ENCODE peak calls at places on chromosomes 3 and 15, in seven cellular contexts. Y, F, Q, W, E, P and G are unnamed samples.
A peak's percentile ranks its signal among the peaks of the same experiment; 100 is the strongest.

GRCh38 chr3:136068708-136069107 is 103.2 kb downstream of the PPP2R3A start:
- DNase-seq in Q (no peak), F (no peak), W (no peak), E (no peak), Y (no peak), P (no peak), G (no peak)

GRCh38 chr3:99950921-99951320 is 133.3 kb downstream of the CMSS1 start:
- DNase-seq in Y (no peak), Q (no peak), F (no peak), P (no peak), E (no peak), W (no peak), G (no peak)

GRCh38 chr3:57556459-57557087 is 499 bp downstream of the PDE12 start:
- DNase-seq in Y (no peak), W (no peak), F (peak; percentile 15), Q (peak; percentile 13), E (peak; percentile 50), P (no peak), G (peak; percentile 5)

GRCh38 chr3:5001805-5002173 is 22.6 kb downstream of the BHLHE40 start:
- DNase-seq in Y (no peak), W (no peak), Q (no peak), F (no peak), E (no peak), P (no peak), G (no peak)

GRCh38 chr3:122903171-122903570 is 108.3 kb downstream of the SLC49A4 start:
- DNase-seq in F (no peak), E (no peak), P (peak; percentile 64), Y (no peak), W (peak; percentile 59), Q (no peak), G (no peak)

GRCh38 chr3:110881069-110881468 is 190.5 kb upstream of the NECTIN3 start:
- DNase-seq in F (peak; percentile 7), Q (peak; percentile 96), W (peak; percentile 56), P (peak; percentile 50), Y (peak; percentile 33), E (peak; percentile 46), G (no peak)

GRCh38 chr3:135667061-135667460 is 298.5 kb upstream of the PPP2R3A start:
- DNase-seq in Q (no peak), F (no peak), W (no peak), Y (no peak), E (no peak), P (no peak), G (no peak)

GRCh38 chr15:55696221-55696620 is 46.7 kb downstream of the PRTG start:
- DNase-seq in E (no peak), W (no peak), Y (no peak), Q (no peak), P (no peak), F (no peak), G (no peak)

GRCh38 chr15:48806151-48806550 is 4.7 kb downstream of the CEP152 start:
- DNase-seq in Y (no peak), E (no peak), Q (no peak), P (peak; percentile 35), F (no peak), W (peak; percentile 40), G (no peak)

GRCh38 chr3:191085091-191085490 is 114.0 kb upstream of the OSTN start:
- DNase-seq in F (no peak), Q (no peak), Y (no peak), W (no peak), E (no peak), P (no peak), G (no peak)

GRCh38 chr3:128282392-128283196 is 129.3 kb downstream of the EEFSEC start:
- DNase-seq in P (peak; percentile 52), Y (no peak), E (no peak), W (peak; percentile 46), F (no peak), Q (no peak), G (no peak)

GRCh38 chr3:173921741-173922140 is 524.2 kb downstream of the NLGN1 start:
- DNase-seq in E (no peak), P (no peak), Q (no peak), F (no peak), W (no peak), Y (no peak), G (no peak)

GRCh38 chr3:160678447-160678846 is 1.5 kb downstream of the ARL14 start:
- DNase-seq in Q (no peak), P (no peak), Y (peak; percentile 11), W (no peak), E (peak; percentile 46), F (no peak), G (peak; percentile 26)

GRCh38 chr15:67097893-67098740 is 32.7 kb downstream of the SMAD3 start:
- DNase-seq in Q (peak; percentile 50), Y (no peak), W (no peak), P (no peak), F (no peak), E (no peak), G (peak; percentile 42)

DNA sequence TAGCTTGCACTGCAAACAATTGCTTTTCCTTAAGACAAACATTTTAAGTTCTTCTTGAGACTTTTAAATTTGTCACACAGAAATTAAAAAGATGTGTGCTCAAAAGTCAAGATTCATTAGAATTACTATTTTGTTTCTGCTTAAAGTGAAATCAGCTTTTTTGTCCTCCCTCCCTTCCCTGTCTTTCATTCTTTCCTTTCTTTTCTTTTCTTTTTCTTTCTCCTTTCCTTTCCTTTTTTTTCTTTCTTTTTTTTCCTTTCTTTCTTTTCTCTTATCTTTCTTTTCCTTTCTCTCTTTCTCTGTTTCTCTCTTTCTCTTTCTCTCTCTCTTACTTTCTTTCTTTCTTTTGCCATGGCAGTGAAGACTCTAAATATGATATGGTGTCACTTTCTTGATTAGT is 37.8 kb downstream of the FBXL2 start:
- DNase-seq in Y (no peak), Q (no peak), P (no peak), W (no peak), E (no peak), F (no peak), G (no peak)
- H3K4me2 ChIP-seq in Y (peak overlapping the region; percentile 50), Q (no peak overlapping the region), P (no peak overlapping the region), W (no peak overlapping the region), E (no peak overlapping the region), F (no peak overlapping the region), G (no peak overlapping the region)

DNA sequence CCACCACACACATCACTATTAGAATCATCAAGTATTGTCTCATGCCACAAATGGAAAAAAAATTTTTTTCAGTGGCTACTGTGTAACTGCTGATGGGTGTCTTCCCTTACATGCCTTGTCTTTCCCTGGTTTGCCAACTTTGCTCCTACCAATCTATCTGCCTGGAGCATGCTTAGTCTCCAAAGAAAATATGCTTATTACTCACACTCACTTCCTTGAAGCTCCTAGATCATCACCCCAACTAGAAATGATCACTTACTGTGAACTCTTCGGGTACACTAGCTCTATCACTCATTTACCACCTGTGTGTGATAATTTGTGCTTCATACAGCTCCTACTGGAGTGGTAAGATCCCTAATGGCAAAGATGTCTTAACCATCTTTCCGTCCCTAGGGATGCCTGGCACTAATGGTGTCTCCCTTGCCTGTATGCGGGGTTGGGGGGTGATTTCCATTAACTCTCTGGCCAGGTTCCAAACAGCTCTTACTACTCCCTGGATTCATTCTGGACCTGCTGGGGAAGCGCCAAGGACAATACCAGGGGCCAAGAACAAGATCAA is 799 bp downstream of the VPS33B start:
- DNase-seq in P (no peak), Q (no peak), Y (no peak), E (no peak), W (no peak), F (no peak), G (no peak)
- H3K4me2 ChIP-seq in P (peak overlapping the region; percentile 96), Q (peak overlapping the region; percentile 92), Y (peak overlapping the region; percentile 97), E (peak overlapping the region; percentile 83), W (peak overlapping the region; percentile 98), F (peak overlapping the region; percentile 64), G (peak overlapping the region; percentile 96)

GRCh38 chr3:101732240-101732641 is 7.8 kb downstream of the CEP97 start:
- DNase-seq in F (no peak), P (no peak), E (no peak), W (no peak), Y (no peak), Q (no peak), G (no peak)

GRCh38 chr3:101735833-101736232 is 11.4 kb downstream of the CEP97 start:
- DNase-seq in W (peak; percentile 41), E (no peak), F (no peak), Q (no peak), P (no peak), Y (no peak), G (no peak)

GRCh38 chr3:101729586-101729985 is 5.2 kb downstream of the CEP97 start:
- DNase-seq in W (no peak), Q (no peak), E (no peak), Y (no peak), F (peak; percentile 66), P (no peak), G (no peak)

GRCh38 chr3:101725890-101726275 is 1.5 kb downstream of the CEP97 start:
- DNase-seq in F (no peak), W (no peak), Q (no peak), P (no peak), Y (no peak), E (no peak), G (no peak)

DNA sequence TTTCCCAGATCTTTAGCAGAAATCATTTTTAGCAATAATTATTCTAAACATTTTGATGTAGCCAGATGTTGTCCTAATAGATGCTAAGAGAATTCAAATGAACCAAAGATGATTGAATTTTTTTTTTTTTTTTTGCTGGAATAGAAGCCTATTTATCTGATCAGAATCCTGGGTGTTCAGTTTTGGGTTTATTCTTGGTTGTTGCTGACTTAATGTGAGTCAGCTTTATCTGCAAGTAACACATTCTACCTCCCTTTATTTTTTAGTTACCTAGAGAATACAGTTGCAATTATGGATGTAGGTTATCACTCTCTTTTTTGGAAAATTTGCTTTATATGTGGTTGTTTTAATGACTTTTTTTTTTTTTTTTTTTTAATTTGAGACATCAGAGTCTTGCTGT is 6.4 kb downstream of the CEP97 start:
- DNase-seq in Q (no peak), W (no peak), P (no peak), E (no peak), Y (no peak), F (no peak), G (no peak)
- H3K4me2 ChIP-seq in Q (no peak overlapping the region), W (no peak overlapping the region), P (no peak overlapping the region), E (no peak overlapping the region), Y (no peak overlapping the region), F (no peak overlapping the region), G (no peak overlapping the region)

GRCh38 chr3:16841354-16841753 is 43.4 kb upstream of the PLCL2 start:
- DNase-seq in E (no peak), F (no peak), Q (peak; percentile 55), Y (no peak), P (no peak), W (no peak), G (no peak)
- H3K4me2 ChIP-seq in E (peak overlapping the region; percentile 13), F (no peak overlapping the region), Q (peak overlapping the region; percentile 86), Y (no peak overlapping the region), P (no peak overlapping the region), W (no peak overlapping the region), G (no peak overlapping the region)

DNA sequence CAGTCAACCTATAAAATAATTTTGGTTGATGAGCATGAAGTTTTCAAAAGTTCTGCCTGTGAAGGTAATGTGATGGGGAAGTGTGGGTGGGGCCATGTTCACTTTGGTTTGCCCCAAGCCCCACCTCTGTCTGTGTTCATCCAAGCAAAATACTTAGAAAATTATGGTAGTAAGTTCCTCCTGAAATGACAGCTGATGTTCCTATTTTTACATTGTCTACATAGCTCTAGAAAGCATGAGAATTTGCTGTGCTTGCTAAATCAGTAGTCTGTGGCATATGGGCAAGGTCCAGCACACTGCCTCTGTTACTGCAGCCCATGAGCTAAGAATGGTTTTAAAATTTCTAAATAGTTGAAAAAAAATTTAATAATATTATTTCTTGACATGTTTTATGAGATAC is 21.9 kb upstream of the CP start:
- DNase-seq in Y (no peak), W (no peak), F (no peak), E (no peak), Q (peak; percentile 76), P (no peak), G (no peak)
- H3K4me2 ChIP-seq in Y (no peak overlapping the region), W (no peak overlapping the region), F (no peak overlapping the region), E (no peak overlapping the region), Q (no peak overlapping the region), P (no peak overlapping the region), G (no peak overlapping the region)

GRCh38 chr3:73558399-73559075 is 66.2 kb downstream of the PDZRN3 start:
- DNase-seq in Q (no peak), E (no peak), F (no peak), W (peak; percentile 38), Y (no peak), P (no peak), G (no peak)
- H3K4me2 ChIP-seq in Q (no peak overlapping the region), E (peak overlapping the region; percentile 48), F (peak overlapping the region; percentile 21), W (no peak overlapping the region), Y (no peak overlapping the region), P (peak overlapping the region; percentile 23), G (no peak overlapping the region)